ENCODE peak calls at places on chromosomes 6 and 20, in five cellular contexts. S is spleen, B is fibroblast of pulmonary artery, O is lower lobe of right lung, Q is AG10803. K is an unnamed sample.

GRCh38 chr20:7950387-7950786 is 10.1 kb upstream of the HAO1 start:
- DNase-seq in O (no peak), Q (peak), S (no peak), B (no peak), K (no peak)

GRCh38 chr6:107626645-107627044 is 136.7 kb downstream of the SOBP start:
- DNase-seq in S (no peak), O (no peak), Q (no peak), B (no peak), K (no peak)

GRCh38 chr6:446418-447366 is 55.1 kb downstream of the IRF4 start:
- DNase-seq in O (no peak), Q (no peak), B (no peak), S (peak), K (peak)

GRCh38 chr6:111692327-111693164 is 86.9 kb upstream of the TRAF3IP2 start:
- DNase-seq in S (no peak), O (no peak), B (no peak), Q (peak), K (no peak)

GRCh38 chr6:161168281-161168891 is 105.5 kb downstream of the AGPAT4 start:
- DNase-seq in Q (peak), B (peak), O (no peak), S (no peak), K (no peak)

GRCh38 chr20:33668087-33668790 is 1.5 kb downstream of the ACTL10 start:
- DNase-seq in Q (no peak), B (no peak), O (peak), S (peak), K (no peak)

GRCh38 chr6:165662671-165663282 is at the start of gene PDE10A:
- DNase-seq in B (peak), S (no peak), O (no peak), Q (peak), K (no peak)

GRCh38 chr20:38859070-38859690 is 53.7 kb downstream of the PPP1R16B start:
- DNase-seq in S (no peak), Q (no peak), B (no peak), O (no peak), K (no peak)

GRCh38 chr6:131782764-131783163 is 25.1 kb upstream of the ENPP1 start:
- DNase-seq in B (no peak), O (no peak), Q (no peak), S (no peak), K (no peak)

GRCh38 chr6:33742092-33742491 is 4.6 kb downstream of the IP6K3 start:
- DNase-seq in B (no peak), O (no peak), S (no peak), Q (no peak), K (no peak)

GRCh38 chr6:104625536-104625935 is 234.2 kb downstream of the HACE1 start:
- DNase-seq in S (no peak), B (peak), O (no peak), Q (peak), K (no peak)

GRCh38 chr20:38127011-38127621 is 38.0 kb downstream of the TGM2 start:
- DNase-seq in B (peak), S (peak), O (peak), Q (peak), K (no peak)

GRCh38 chr6:47092249-47092648 is 50.1 kb upstream of the ADGRF1 start:
- DNase-seq in O (no peak), S (no peak), B (peak), Q (peak), K (no peak)

GRCh38 chr6:2182251-2182650 is 63.2 kb downstream of the GMDS start:
- DNase-seq in O (no peak), Q (no peak), B (no peak), S (no peak), K (no peak)

GRCh38 chr6:154848580-154848979 is 115.4 kb downstream of the SCAF8 start:
- DNase-seq in Q (no peak), B (peak), S (no peak), O (no peak), K (no peak)

GRCh38 chr6:12343440-12344162 is 53.4 kb downstream of the EDN1 start:
- DNase-seq in O (no peak), S (no peak), B (peak), Q (no peak), K (no peak)

GRCh38 chr6:27138837-27139752 is 108.4 kb upstream of the PRSS16 start:
- DNase-seq in B (peak), Q (no peak), S (peak), O (peak), K (peak)

GRCh38 chr20:57420571-57421257 is 29.5 kb downstream of the RBM38 start:
- DNase-seq in O (no peak), Q (no peak), S (peak), B (no peak), K (no peak)

GRCh38 chr20:4978050-4978918 is 23.0 kb downstream of the SLC23A2 start:
- DNase-seq in B (peak), S (no peak), Q (no peak), O (no peak), K (no peak)

GRCh38 chr6:15399651-15400470 is 154.0 kb downstream of the JARID2 start:
- DNase-seq in S (no peak), Q (peak), B (peak), O (peak), K (no peak)

GRCh38 chr20:25992146-25992545 is 295.5 kb upstream of the ZNF337 start:
- DNase-seq in O (no peak), Q (no peak), B (no peak), S (no peak), K (no peak)

GRCh38 chr6:161169690-161170089 is 104.2 kb downstream of the AGPAT4 start:
- DNase-seq in Q (peak), B (peak), S (no peak), O (no peak), K (no peak)

GRCh38 chr20:41172296-41173140 is 35.2 kb downstream of the PLCG1 start:
- DNase-seq in S (peak), Q (no peak), O (no peak), B (peak), K (no peak)

GRCh38 chr20:36686944-36687343 is 40.9 kb upstream of the SLA2 start:
- DNase-seq in B (no peak), S (no peak), Q (no peak), O (no peak), K (no peak)

GRCh38 chr20:57270204-57270937 is 3.9 kb upstream of the BMP7 start:
- DNase-seq in B (no peak), S (no peak), Q (no peak), O (no peak), K (no peak)

GRCh38 chr20:46746972-46747371 is 37.5 kb downstream of the SLC2A10 start:
- DNase-seq in O (no peak), B (peak), S (no peak), Q (peak), K (no peak)

GRCh38 chr20:23084845-23085355 is 1.2 kb downstream of the CD93 start:
- DNase-seq in O (no peak), Q (no peak), S (no peak), B (no peak), K (no peak)

GRCh38 chr6:159908535-159908934 is 17.7 kb downstream of the MAS1 start:
- DNase-seq in B (peak), Q (peak), O (no peak), S (no peak), K (no peak)

GRCh38 chr6:166112580-166112979 is 55.1 kb downstream of the TBXT start:
- DNase-seq in B (peak), Q (peak), O (no peak), S (no peak), K (no peak)

GRCh38 chr6:39517763-39518162 is 195.3 kb upstream of the KCNK16 start:
- DNase-seq in O (no peak), S (no peak), B (peak), Q (peak), K (no peak)

GRCh38 chr20:34200020-34200419 is 41.2 kb upstream of the ASIP start:
- DNase-seq in B (no peak), Q (no peak), O (no peak), S (no peak), K (no peak)

GRCh38 chr20:64164123-64164836 is at the start of gene MYT1:
- DNase-seq in O (no peak), Q (no peak), B (no peak), S (no peak), K (no peak)

GRCh38 chr20:64066984-64067605 is 4.1 kb downstream of the TCEA2 start:
- DNase-seq in O (no peak), Q (no peak), B (no peak), S (no peak), K (no peak)

GRCh38 chr6:105292689-105293339 is 110.1 kb downstream of the PREP start:
- DNase-seq in O (no peak), S (no peak), B (no peak), Q (no peak), K (no peak)

GRCh38 chr6:116280161-116280959 is 630 bp upstream of the TSPYL1 start:
- DNase-seq in S (no peak), Q (peak), B (peak), O (no peak), K (peak)

GRCh38 chr6:116278853-116279231 is 888 bp downstream of the TSPYL1 start:
- DNase-seq in B (peak), Q (no peak), S (peak), O (no peak), K (no peak)

GRCh38 chr6:116282698-116283097 is 3.0 kb upstream of the TSPYL1 start:
- DNase-seq in Q (peak), S (no peak), O (no peak), B (no peak), K (no peak)

GRCh38 chr6:116279232-116280160 is at the start of gene TSPYL1:
- DNase-seq in Q (peak), S (peak), B (peak), O (peak), K (peak)

DNA sequence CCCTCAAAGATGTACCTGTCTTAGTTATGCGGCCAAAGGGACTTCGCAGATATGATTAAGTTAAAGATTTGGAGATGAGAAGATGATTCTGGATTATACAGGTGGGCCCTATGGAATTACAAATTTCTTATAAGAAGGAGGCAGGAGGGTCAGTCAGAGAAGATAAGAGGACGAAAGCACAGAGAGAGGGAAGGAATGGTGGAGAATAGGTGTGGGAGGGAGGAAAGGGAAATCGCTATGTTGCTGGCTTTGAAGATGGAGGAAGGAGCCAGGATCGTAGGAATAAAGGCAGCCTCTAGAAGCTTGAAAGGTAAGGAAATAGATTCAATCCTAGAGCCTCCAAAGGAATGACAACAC is 1.2 kb upstream of the TSPYL1 start:
- DNase-seq in O (no peak), Q (no peak), S (no peak), B (no peak), K (no peak)
- H3K4me3 ChIP-seq in O (no peak), Q (no peak), S (no peak), B (no peak), K (peak)

GRCh38 chr20:10611357-10611756 is 62.4 kb downstream of the JAG1 start:
- DNase-seq in S (no peak), B (peak), Q (peak), O (no peak), K (no peak)

GRCh38 chr20:10605547-10606195 is 68.1 kb downstream of the JAG1 start:
- DNase-seq in Q (no peak), S (no peak), O (no peak), B (no peak), K (no peak)

GRCh38 chr20:10609726-10610125 is 64.1 kb downstream of the JAG1 start:
- DNase-seq in Q (peak), B (peak), O (no peak), S (no peak), K (no peak)

GRCh38 chr20:10610266-10610665 is 63.5 kb downstream of the JAG1 start:
- DNase-seq in Q (peak), S (no peak), O (no peak), B (peak), K (no peak)

DNA sequence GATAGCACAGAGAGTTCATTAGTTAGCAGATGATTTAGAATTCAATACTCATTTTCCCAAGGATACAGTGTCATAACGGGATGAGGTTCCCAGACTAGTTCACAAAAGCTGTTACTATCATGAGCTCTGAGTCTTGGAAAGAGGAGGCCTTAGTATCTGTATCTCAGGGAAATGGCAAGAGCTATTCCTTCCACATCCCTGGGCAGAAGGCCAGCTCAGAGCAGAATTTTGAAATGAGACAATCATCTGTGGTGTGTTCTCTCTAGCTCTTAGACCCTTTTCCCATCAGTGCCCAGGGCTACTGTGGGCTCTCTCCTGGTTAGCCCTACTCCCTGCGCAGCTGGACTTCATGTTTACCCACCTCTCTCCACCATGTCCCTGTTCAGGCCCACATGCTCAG is 64.5 kb downstream of the JAG1 start:
- DNase-seq in B (peak), O (no peak), S (no peak), Q (peak), K (no peak)
- H3K4me3 ChIP-seq in B (no peak), O (no peak), S (no peak), Q (no peak), K (no peak)

GRCh38 chr6:43020847-43021246 is 576 bp upstream of the RRP36 start:
- DNase-seq in B (peak), Q (no peak), O (no peak), S (no peak), K (no peak)
- H3K4me3 ChIP-seq in B (peak), Q (peak), O (peak), S (peak), K (peak)

GRCh38 chr20:19888269-19888669 is 128.9 kb upstream of the NAA20 start:
- DNase-seq in S (no peak), Q (no peak), O (no peak), B (peak), K (no peak)
- H3K4me3 ChIP-seq in S (no peak), Q (no peak), O (peak), B (peak), K (no peak)

DNA sequence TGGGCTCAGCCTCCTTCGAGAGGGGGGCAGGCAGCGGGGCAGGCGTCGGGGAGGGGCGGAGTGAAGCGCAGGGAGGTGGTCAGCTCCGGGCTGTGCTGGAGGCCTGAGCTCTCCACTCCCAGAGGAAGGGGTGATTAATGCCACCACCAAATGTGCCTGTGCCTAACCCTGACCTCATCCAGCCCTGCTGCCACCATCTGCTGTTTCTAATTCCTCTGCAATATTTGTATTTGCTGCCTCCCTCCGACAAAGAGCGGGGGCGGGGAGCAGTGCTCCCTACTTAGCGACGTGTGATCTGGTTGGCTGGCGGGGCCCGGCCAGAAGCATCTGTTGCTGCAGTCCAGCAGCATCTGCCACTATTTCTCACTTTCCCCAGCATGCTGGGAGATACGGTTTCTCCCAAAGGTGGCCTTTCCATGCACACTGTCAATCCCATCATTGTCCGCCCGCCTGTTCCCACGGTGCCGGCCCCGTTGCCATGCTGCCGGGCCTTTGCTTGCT is 47.0 kb downstream of the DLL1 start:
- DNase-seq in S (no peak), O (no peak), B (no peak), Q (no peak), K (no peak)
- H3K4me3 ChIP-seq in S (no peak), O (no peak), B (no peak), Q (no peak), K (no peak)